ENCODE peak calls at places on chromosomes 5 and 9, in four cellular contexts. H, L, Y and K are unnamed samples.

GRCh38 chr5:101271945-101272344 is 368.9 kb upstream of the ST8SIA4 start:
- DNase-seq in H (no peak), L (no peak), Y (no peak), K (no peak)

GRCh38 chr9:88587182-88587581 is 52.2 kb downstream of the NXNL2 start:
- DNase-seq in H (no peak), L (no peak), Y (no peak), K (no peak)

GRCh38 chr5:72166070-72166979 is 59.0 kb downstream of the MAP1B start:
- DNase-seq in H (no peak), L (no peak), Y (peak; percentile 70), K (no peak)

GRCh38 chr5:158634713-158635112 is 465.0 kb downstream of the EBF1 start:
- DNase-seq in H (no peak), L (no peak), Y (peak; percentile 75), K (no peak)

GRCh38 chr9:71490810-71491209 is 277.5 kb downstream of the CEMIP2 start:
- DNase-seq in H (no peak), L (no peak), Y (no peak), K (no peak)

GRCh38 chr5:79745255-79745654 is 55.6 kb downstream of the CMYA5 start:
- DNase-seq in H (no peak), L (no peak), Y (no peak), K (no peak)

GRCh38 chr5:174303437-174304045 is 258.0 kb downstream of the NSG2 start:
- DNase-seq in H (no peak), L (no peak), Y (no peak), K (no peak)

GRCh38 chr9:134980516-134980915 is 62.8 kb upstream of the FCN1 start:
- DNase-seq in H (no peak), L (no peak), Y (no peak), K (no peak)

GRCh38 chr9:34520096-34520495 is 2.7 kb downstream of the ENHO start:
- DNase-seq in H (no peak), L (no peak), Y (peak; percentile 50), K (no peak)

GRCh38 chr5:91538179-91538578 is 155.1 kb upstream of the ARRDC3 start:
- DNase-seq in H (no peak), L (no peak), Y (no peak), K (no peak)

GRCh38 chr9:79583957-79584654 is 12.3 kb downstream of the TLE4 start:
- DNase-seq in H (peak; percentile 35), L (no peak), Y (peak; percentile 75), K (peak; percentile 81)

GRCh38 chr9:82722556-82722955 is 340.4 kb downstream of the RASEF start:
- DNase-seq in H (no peak), L (no peak), Y (no peak), K (no peak)

GRCh38 chr5:40679998-40680681 is 425 bp downstream of the PTGER4 start:
- DNase-seq in H (peak; percentile 39), L (no peak), Y (peak; percentile 68), K (peak; percentile 61)

GRCh38 chr5:137498301-137498735 is 808 bp downstream of the SPOCK1 start:
- DNase-seq in H (no peak), L (no peak), Y (no peak), K (no peak)

GRCh38 chr5:131164931-131165727 is at the start of gene HINT1:
- DNase-seq in H (peak; percentile 92), L (peak; percentile 56), Y (peak; percentile 94), K (peak; percentile 96)
- TF ChIP-seq CTCF in H (no peak), L (no peak), Y (no peak), K (no peak)

DNA sequence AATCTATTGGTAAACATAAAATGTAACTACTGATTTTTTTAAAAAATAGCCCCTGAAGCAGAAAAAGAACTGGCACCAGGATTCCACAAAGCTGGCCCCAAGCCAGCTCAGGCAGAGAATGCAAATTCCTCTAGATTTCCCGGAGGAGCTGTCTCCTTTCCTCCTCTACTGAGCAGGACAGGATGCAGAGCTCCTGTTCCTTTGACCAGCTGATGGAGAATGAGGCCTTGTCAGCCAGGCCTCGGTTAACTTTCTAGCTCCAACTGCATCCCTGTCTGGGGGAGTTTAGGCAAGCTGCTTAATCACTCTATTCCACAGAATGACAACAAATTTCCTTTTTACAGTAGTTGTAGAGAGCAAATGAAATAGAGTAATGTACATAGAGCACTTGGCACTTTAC is 155.5 kb downstream of the GNAQ start:
- DNase-seq in H (no peak), L (no peak), Y (no peak), K (no peak)
- H3K27ac ChIP-seq in H (no peak overlapping the region), L (no peak overlapping the region), Y (no peak overlapping the region), K (no peak overlapping the region)

GRCh38 chr9:19371942-19372341 is 8.1 kb downstream of the RPS6 start:
- DNase-seq in H (no peak), L (peak; percentile 7), Y (no peak), K (no peak)
- TF ChIP-seq CTCF in H (no peak), L (no peak), Y (no peak), K (no peak)

DNA sequence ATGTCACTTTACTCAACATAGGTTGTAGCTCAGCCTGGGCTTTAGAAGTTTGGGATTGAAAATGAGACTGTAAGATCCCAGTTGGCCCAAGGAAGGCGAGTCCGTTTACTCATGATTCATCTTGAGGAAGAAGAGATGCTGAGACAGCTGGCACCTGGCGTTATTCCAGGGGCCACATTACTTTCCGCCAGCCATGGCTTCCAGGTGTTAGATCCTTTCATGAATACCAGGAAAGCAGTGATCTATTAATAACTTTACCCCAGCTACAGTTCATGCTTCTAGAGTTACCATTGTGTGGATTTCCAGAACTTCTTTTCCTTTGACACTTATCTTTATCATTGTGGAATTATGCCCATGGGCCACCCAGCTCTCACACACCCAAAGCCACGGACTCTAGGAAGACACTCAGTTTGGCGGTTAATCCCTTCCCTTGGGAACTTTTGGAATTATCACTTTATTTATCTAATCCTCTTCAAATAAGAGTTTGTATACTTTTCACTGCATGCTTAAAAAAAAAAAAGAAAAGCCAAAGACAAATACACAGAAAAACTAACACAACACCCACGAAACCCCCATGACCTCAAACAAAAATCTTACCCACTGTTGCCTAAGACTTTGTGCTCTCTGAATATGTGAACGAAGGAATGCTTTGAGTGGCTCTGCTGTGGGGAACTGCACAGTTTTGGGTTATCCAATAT is 26.9 kb downstream of the RAI14 start:
- DNase-seq in H (no peak), L (no peak), Y (no peak), K (no peak)
- H3K27ac ChIP-seq in H (no peak overlapping the region), L (no peak overlapping the region), Y (peak overlapping the region; percentile 73), K (no peak overlapping the region)